ENCODE peak calls at places on chromosome 12, in seven cellular contexts. One of them, this sample, is unnamed.

GRCh38 chr12:89084751-89085150 is 267.6 kb downstream of the DUSP6 start:
- DNase-seq in fibroblast of mammary gland: peak
- DNase-seq in A549: no peak
- DNase-seq in GM23338: no peak
- DNase-seq in astrocyte: peak
- DNase-seq in GM13976: no peak
- DNase-seq in cardiac fibroblast: peak
- DNase-seq in this sample: no peak

GRCh38 chr12:62217466-62218194 is 42.6 kb upstream of the USP15 start:
- DNase-seq in cardiac fibroblast: no peak
- DNase-seq in GM13976: no peak
- DNase-seq in astrocyte: no peak
- DNase-seq in fibroblast of mammary gland: no peak
- DNase-seq in GM23338: no peak
- DNase-seq in A549: no peak
- DNase-seq in this sample: no peak

GRCh38 chr12:94255428-94255827 is 107.1 kb downstream of the PLXNC1 start:
- DNase-seq in A549: no peak
- DNase-seq in GM13976: no peak
- DNase-seq in GM23338: no peak
- DNase-seq in fibroblast of mammary gland: no peak
- DNase-seq in astrocyte: no peak
- DNase-seq in cardiac fibroblast: no peak
- DNase-seq in this sample: no peak

GRCh38 chr12:114473717-114474116 is 67.8 kb upstream of the TBX5 start:
- DNase-seq in GM23338: no peak
- DNase-seq in A549: no peak
- DNase-seq in GM13976: no peak
- DNase-seq in cardiac fibroblast: no peak
- DNase-seq in fibroblast of mammary gland: no peak
- DNase-seq in astrocyte: no peak
- DNase-seq in this sample: no peak

GRCh38 chr12:119179335-119180021 is 747 bp downstream of the HSPB8 start:
- DNase-seq in cardiac fibroblast: peak
- DNase-seq in astrocyte: peak
- DNase-seq in GM23338: peak
- DNase-seq in fibroblast of mammary gland: peak
- DNase-seq in A549: peak
- DNase-seq in GM13976: no peak
- DNase-seq in this sample: no peak

GRCh38 chr12:71766202-71766601 is 11.5 kb downstream of the RAB21 start:
- DNase-seq in fibroblast of mammary gland: no peak
- DNase-seq in A549: no peak
- DNase-seq in GM23338: no peak
- DNase-seq in GM13976: no peak
- DNase-seq in astrocyte: no peak
- DNase-seq in cardiac fibroblast: no peak
- DNase-seq in this sample: no peak

GRCh38 chr12:41967668-41968649 is 176.7 kb downstream of the GXYLT1 start:
- DNase-seq in GM13976: no peak
- DNase-seq in cardiac fibroblast: no peak
- DNase-seq in GM23338: peak
- DNase-seq in A549: no peak
- DNase-seq in fibroblast of mammary gland: no peak
- DNase-seq in astrocyte: peak
- DNase-seq in this sample: no peak

GRCh38 chr12:98750511-98750910 is 105.4 kb downstream of the APAF1 start:
- DNase-seq in fibroblast of mammary gland: peak
- DNase-seq in astrocyte: no peak
- DNase-seq in GM13976: no peak
- DNase-seq in A549: no peak
- DNase-seq in GM23338: peak
- DNase-seq in cardiac fibroblast: no peak
- DNase-seq in this sample: no peak

GRCh38 chr12:62537544-62537943 is 70.9 kb downstream of the MON2 start:
- DNase-seq in GM23338: no peak
- DNase-seq in cardiac fibroblast: peak
- DNase-seq in GM13976: no peak
- DNase-seq in fibroblast of mammary gland: peak
- DNase-seq in astrocyte: peak
- DNase-seq in A549: peak
- DNase-seq in this sample: no peak

GRCh38 chr12:75954076-75954475 is 77.5 kb downstream of the PHLDA1 start:
- DNase-seq in GM23338: peak
- DNase-seq in GM13976: no peak
- DNase-seq in cardiac fibroblast: peak
- DNase-seq in A549: peak
- DNase-seq in fibroblast of mammary gland: peak
- DNase-seq in astrocyte: peak
- DNase-seq in this sample: no peak

GRCh38 chr12:2877959-2878732 is 1.1 kb downstream of the RHNO1 start:
- DNase-seq in astrocyte: no peak
- DNase-seq in fibroblast of mammary gland: peak
- DNase-seq in A549: no peak
- DNase-seq in GM13976: no peak
- DNase-seq in GM23338: no peak
- DNase-seq in cardiac fibroblast: peak
- DNase-seq in this sample: no peak

GRCh38 chr12:57735952-57736742 is 2.4 kb downstream of the AGAP2 start:
- DNase-seq in GM13976: no peak
- DNase-seq in fibroblast of mammary gland: peak
- DNase-seq in A549: peak
- DNase-seq in astrocyte: no peak
- DNase-seq in GM23338: peak
- DNase-seq in cardiac fibroblast: peak
- DNase-seq in this sample: no peak
- TF ChIP-seq CTCF in GM13976: no peak
- TF ChIP-seq CTCF in fibroblast of mammary gland: peak
- TF ChIP-seq CTCF in A549: peak
- TF ChIP-seq CTCF in astrocyte: no peak
- TF ChIP-seq CTCF in GM23338: peak
- TF ChIP-seq CTCF in cardiac fibroblast: peak
- TF ChIP-seq CTCF in this sample: no peak

GRCh38 chr12:124336184-124336437 is 41.2 kb downstream of the RFLNA start:
- DNase-seq in astrocyte: no peak
- DNase-seq in GM23338: no peak
- DNase-seq in cardiac fibroblast: no peak
- DNase-seq in A549: no peak
- DNase-seq in GM13976: no peak
- DNase-seq in fibroblast of mammary gland: no peak
- DNase-seq in this sample: no peak
- TF ChIP-seq CTCF in astrocyte: no peak
- TF ChIP-seq CTCF in GM23338: no peak
- TF ChIP-seq CTCF in cardiac fibroblast: no peak
- TF ChIP-seq CTCF in A549: no peak
- TF ChIP-seq CTCF in GM13976: no peak
- TF ChIP-seq CTCF in fibroblast of mammary gland: no peak
- TF ChIP-seq CTCF in this sample: no peak

GRCh38 chr12:10501031-10501430 is 4.7 kb upstream of the EIF2S3B start:
- DNase-seq in GM13976: no peak
- DNase-seq in A549: peak
- DNase-seq in cardiac fibroblast: peak
- DNase-seq in fibroblast of mammary gland: peak
- DNase-seq in GM23338: no peak
- DNase-seq in astrocyte: no peak
- DNase-seq in this sample: no peak
- TF ChIP-seq CTCF in GM13976: no peak
- TF ChIP-seq CTCF in A549: peak
- TF ChIP-seq CTCF in cardiac fibroblast: peak
- TF ChIP-seq CTCF in fibroblast of mammary gland: peak
- TF ChIP-seq CTCF in GM23338: no peak
- TF ChIP-seq CTCF in astrocyte: peak
- TF ChIP-seq CTCF in this sample: no peak

GRCh38 chr12:47077206-47078085 is 2.0 kb upstream of the PCED1B start:
- DNase-seq in astrocyte: no peak
- DNase-seq in fibroblast of mammary gland: no peak
- DNase-seq in GM23338: no peak
- DNase-seq in A549: peak
- DNase-seq in cardiac fibroblast: no peak
- DNase-seq in GM13976: no peak
- DNase-seq in this sample: no peak

GRCh38 chr12:47079894-47080724 is at the start of gene AMIGO2:
- DNase-seq in A549: peak
- DNase-seq in cardiac fibroblast: peak
- DNase-seq in GM23338: peak
- DNase-seq in GM13976: peak
- DNase-seq in astrocyte: peak
- DNase-seq in fibroblast of mammary gland: peak
- DNase-seq in this sample: peak

GRCh38 chr12:47078086-47078395 is 1.4 kb upstream of the PCED1B start:
- DNase-seq in GM23338: no peak
- DNase-seq in cardiac fibroblast: no peak
- DNase-seq in A549: no peak
- DNase-seq in GM13976: no peak
- DNase-seq in fibroblast of mammary gland: no peak
- DNase-seq in astrocyte: no peak
- DNase-seq in this sample: no peak

GRCh38 chr12:47079365-47079893 is at the start of gene PCED1B:
- DNase-seq in astrocyte: peak
- DNase-seq in fibroblast of mammary gland: peak
- DNase-seq in GM23338: peak
- DNase-seq in A549: peak
- DNase-seq in cardiac fibroblast: peak
- DNase-seq in GM13976: peak
- DNase-seq in this sample: no peak

DNA sequence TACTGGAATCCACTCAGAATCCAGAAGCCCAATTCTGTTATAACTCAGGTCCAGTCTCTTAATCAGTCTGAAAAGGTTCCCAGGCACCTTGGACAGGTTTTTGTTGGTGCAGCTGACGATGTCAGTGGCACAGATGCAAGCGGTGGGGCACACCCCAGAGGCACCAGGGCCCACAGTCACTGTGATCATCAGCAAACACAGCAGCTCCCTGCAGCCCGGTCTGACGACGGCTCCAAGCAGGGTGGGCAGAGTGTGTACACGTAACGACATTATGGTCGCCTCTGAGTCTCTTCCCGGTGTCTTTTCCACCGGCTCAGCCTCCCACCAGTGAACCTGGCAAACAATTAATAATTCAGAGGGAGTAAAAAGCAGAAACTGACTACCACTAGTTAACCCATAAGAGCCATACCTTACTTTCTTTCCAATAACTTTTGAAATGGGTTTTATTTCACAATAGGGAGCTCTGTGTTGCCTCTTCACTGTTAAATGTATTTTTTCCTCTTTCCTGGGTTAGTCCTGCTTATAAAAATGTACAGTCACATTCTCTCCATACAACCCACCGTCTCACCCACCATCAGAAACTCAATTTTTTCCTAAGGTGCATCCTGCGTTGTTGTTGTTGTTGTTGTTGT is 572 bp upstream of the PCED1B start:
- DNase-seq in fibroblast of mammary gland: no peak
- DNase-seq in astrocyte: peak
- DNase-seq in GM23338: no peak
- DNase-seq in GM13976: peak
- DNase-seq in cardiac fibroblast: peak
- DNase-seq in A549: peak
- DNase-seq in this sample: no peak
- TF ChIP-seq CTCF in fibroblast of mammary gland: no peak
- TF ChIP-seq CTCF in astrocyte: no peak
- TF ChIP-seq CTCF in GM23338: no peak
- TF ChIP-seq CTCF in GM13976: no peak
- TF ChIP-seq CTCF in cardiac fibroblast: no peak
- TF ChIP-seq CTCF in A549: no peak
- TF ChIP-seq CTCF in this sample: no peak

GRCh38 chr12:9134981-9135628 is 19.4 kb upstream of the A2M start:
- DNase-seq in fibroblast of mammary gland: no peak
- DNase-seq in A549: peak
- DNase-seq in cardiac fibroblast: no peak
- DNase-seq in GM13976: peak
- DNase-seq in astrocyte: no peak
- DNase-seq in GM23338: peak
- DNase-seq in this sample: no peak
- TF ChIP-seq CTCF in fibroblast of mammary gland: peak
- TF ChIP-seq CTCF in A549: peak
- TF ChIP-seq CTCF in cardiac fibroblast: no peak
- TF ChIP-seq CTCF in GM13976: peak
- TF ChIP-seq CTCF in astrocyte: no peak
- TF ChIP-seq CTCF in GM23338: peak
- TF ChIP-seq CTCF in this sample: no peak

DNA sequence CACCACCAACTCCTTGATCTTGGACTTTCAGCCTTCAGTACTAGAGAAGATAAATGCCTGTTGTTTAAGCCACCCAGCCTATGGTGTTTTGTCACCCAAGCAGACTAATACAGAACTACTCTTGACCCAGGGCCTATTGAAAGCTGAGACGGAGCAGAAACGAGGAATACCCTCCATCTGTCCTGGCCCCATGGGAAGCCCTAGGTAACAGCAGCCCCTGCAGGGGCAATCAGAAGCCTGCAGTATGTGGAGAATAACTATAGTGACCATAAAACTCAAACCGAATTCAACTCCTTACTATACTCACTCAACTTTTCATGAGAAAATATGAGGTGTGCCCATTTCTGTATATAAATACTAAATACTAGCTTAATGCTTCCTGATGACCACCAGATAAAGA is 307.4 kb downstream of the NUAK1 start:
- DNase-seq in astrocyte: no peak
- DNase-seq in A549: no peak
- DNase-seq in GM23338: peak
- DNase-seq in GM13976: no peak
- DNase-seq in fibroblast of mammary gland: no peak
- DNase-seq in cardiac fibroblast: no peak
- DNase-seq in this sample: no peak
- TF ChIP-seq CTCF in astrocyte: no peak
- TF ChIP-seq CTCF in A549: no peak
- TF ChIP-seq CTCF in GM23338: peak
- TF ChIP-seq CTCF in GM13976: no peak
- TF ChIP-seq CTCF in fibroblast of mammary gland: no peak
- TF ChIP-seq CTCF in cardiac fibroblast: no peak
- TF ChIP-seq CTCF in this sample: no peak

DNA sequence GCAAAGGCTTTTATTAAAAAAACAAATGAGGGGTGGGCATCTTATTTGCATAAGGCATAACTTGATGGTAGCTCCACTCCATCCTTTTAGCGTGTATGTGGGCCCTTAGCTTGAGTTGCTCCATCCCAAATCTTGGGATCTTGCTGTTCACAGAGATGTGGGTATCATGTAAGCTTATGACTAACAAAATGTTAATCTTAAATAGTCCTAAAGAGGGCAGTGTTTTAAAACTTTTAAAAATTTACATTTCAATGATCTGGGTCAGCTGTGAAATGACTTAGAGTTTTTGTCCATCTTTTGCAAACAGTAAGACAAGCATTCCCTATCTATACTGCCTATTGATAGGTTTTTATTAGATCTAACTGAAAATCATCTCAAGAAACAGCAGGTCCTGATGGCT is 86.0 kb downstream of the SLCO1A2 start:
- DNase-seq in A549: peak
- DNase-seq in fibroblast of mammary gland: peak
- DNase-seq in GM23338: peak
- DNase-seq in GM13976: peak
- DNase-seq in astrocyte: no peak
- DNase-seq in cardiac fibroblast: peak
- DNase-seq in this sample: no peak
- TF ChIP-seq CTCF in A549: peak
- TF ChIP-seq CTCF in fibroblast of mammary gland: no peak
- TF ChIP-seq CTCF in GM23338: peak
- TF ChIP-seq CTCF in GM13976: no peak
- TF ChIP-seq CTCF in astrocyte: no peak
- TF ChIP-seq CTCF in cardiac fibroblast: peak
- TF ChIP-seq CTCF in this sample: no peak

This sample was measured in activated B cell treated with CpG ODN at 0.5 μM for 24 hours.